ENCODE peak calls at places on chromosomes 16 and 17, in ten cellular contexts. One of them, this sample, is unnamed.
A peak's percentile ranks its signal among the peaks of the same experiment; 100 is the strongest.

GRCh38 chr16:68737046-68737729 is at the start of gene CDH1:
- DNase-seq in activated CD4-positive, alpha-beta T cell treated with anti-CD3 and anti-CD28 coated beads, Interleukin-2, amount 50 U/mL, for 24 hours: no peak
- DNase-seq in PC-9: peak; percentile 94
- DNase-seq in kidney tubule cell: peak; percentile 83
- DNase-seq in HEK293T: peak; percentile 60
- DNase-seq in astrocyte of the spinal cord: no peak
- DNase-seq in Caki2: no peak
- DNase-seq in NCI-H2081: peak; percentile 86
- DNase-seq in activated T-helper 9 cell treated with anti-CD3 and anti-CD28 coated beads, Interleukin-2, amount 50 U/mL, for 16 hours: no peak
- DNase-seq in ascending aorta: no peak
- DNase-seq in this sample: no peak

GRCh38 chr16:50671644-50672260 is 9.4 kb downstream of the SNX20 start:
- DNase-seq in activated CD4-positive, alpha-beta T cell treated with anti-CD3 and anti-CD28 coated beads, Interleukin-2, amount 50 U/mL, for 24 hours: peak; percentile 43
- DNase-seq in PC-9: peak; percentile 43
- DNase-seq in kidney tubule cell: peak; percentile 43
- DNase-seq in HEK293T: peak; percentile 49
- DNase-seq in astrocyte of the spinal cord: peak; percentile 7
- DNase-seq in Caki2: no peak
- DNase-seq in NCI-H2081: no peak
- DNase-seq in activated T-helper 9 cell treated with anti-CD3 and anti-CD28 coated beads, Interleukin-2, amount 50 U/mL, for 16 hours: no peak
- DNase-seq in ascending aorta: no peak
- DNase-seq in this sample: peak; percentile 25

GRCh38 chr17:48593840-48594411 is 347 bp upstream of the HOXB5 start:
- DNase-seq in activated CD4-positive, alpha-beta T cell treated with anti-CD3 and anti-CD28 coated beads, Interleukin-2, amount 50 U/mL, for 24 hours: peak; percentile 70
- DNase-seq in PC-9: no peak
- DNase-seq in kidney tubule cell: peak; percentile 91
- DNase-seq in HEK293T: peak; percentile 77
- DNase-seq in astrocyte of the spinal cord: peak; percentile 97
- DNase-seq in Caki2: peak; percentile 67
- DNase-seq in NCI-H2081: peak; percentile 98
- DNase-seq in activated T-helper 9 cell treated with anti-CD3 and anti-CD28 coated beads, Interleukin-2, amount 50 U/mL, for 16 hours: peak; percentile 73
- DNase-seq in ascending aorta: no peak
- DNase-seq in this sample: peak; percentile 67

GRCh38 chr17:3798273-3799180 is 2.5 kb downstream of the ITGAE start:
- DNase-seq in activated CD4-positive, alpha-beta T cell treated with anti-CD3 and anti-CD28 coated beads, Interleukin-2, amount 50 U/mL, for 24 hours: no peak
- DNase-seq in PC-9: no peak
- DNase-seq in kidney tubule cell: peak; percentile 69
- DNase-seq in HEK293T: no peak
- DNase-seq in astrocyte of the spinal cord: no peak
- DNase-seq in Caki2: no peak
- DNase-seq in NCI-H2081: no peak
- DNase-seq in activated T-helper 9 cell treated with anti-CD3 and anti-CD28 coated beads, Interleukin-2, amount 50 U/mL, for 16 hours: no peak
- DNase-seq in ascending aorta: no peak
- DNase-seq in this sample: no peak

GRCh38 chr17:78899361-78900260 is 3.4 kb downstream of the CEP295NL start:
- DNase-seq in activated CD4-positive, alpha-beta T cell treated with anti-CD3 and anti-CD28 coated beads, Interleukin-2, amount 50 U/mL, for 24 hours: no peak
- DNase-seq in PC-9: peak; percentile 90
- DNase-seq in kidney tubule cell: peak; percentile 28
- DNase-seq in HEK293T: no peak
- DNase-seq in astrocyte of the spinal cord: no peak
- DNase-seq in Caki2: no peak
- DNase-seq in NCI-H2081: no peak
- DNase-seq in activated T-helper 9 cell treated with anti-CD3 and anti-CD28 coated beads, Interleukin-2, amount 50 U/mL, for 16 hours: no peak
- DNase-seq in ascending aorta: no peak
- DNase-seq in this sample: no peak

GRCh38 chr17:49985310-49985990 is 9.6 kb downstream of the DLX3 start:
- DNase-seq in activated CD4-positive, alpha-beta T cell treated with anti-CD3 and anti-CD28 coated beads, Interleukin-2, amount 50 U/mL, for 24 hours: no peak
- DNase-seq in PC-9: no peak
- DNase-seq in kidney tubule cell: no peak
- DNase-seq in HEK293T: no peak
- DNase-seq in astrocyte of the spinal cord: no peak
- DNase-seq in Caki2: no peak
- DNase-seq in NCI-H2081: no peak
- DNase-seq in activated T-helper 9 cell treated with anti-CD3 and anti-CD28 coated beads, Interleukin-2, amount 50 U/mL, for 16 hours: no peak
- DNase-seq in ascending aorta: no peak
- DNase-seq in this sample: no peak

GRCh38 chr16:15855704-15856003 is 1.2 kb downstream of the MYH11 start:
- DNase-seq in activated CD4-positive, alpha-beta T cell treated with anti-CD3 and anti-CD28 coated beads, Interleukin-2, amount 50 U/mL, for 24 hours: no peak
- DNase-seq in PC-9: no peak
- DNase-seq in kidney tubule cell: no peak
- DNase-seq in HEK293T: no peak
- DNase-seq in astrocyte of the spinal cord: no peak
- DNase-seq in Caki2: no peak
- DNase-seq in NCI-H2081: no peak
- DNase-seq in activated T-helper 9 cell treated with anti-CD3 and anti-CD28 coated beads, Interleukin-2, amount 50 U/mL, for 16 hours: no peak
- DNase-seq in ascending aorta: no peak
- DNase-seq in this sample: no peak

GRCh38 chr16:75472908-75473877 is 8.7 kb upstream of the TMEM170A start:
- DNase-seq in activated CD4-positive, alpha-beta T cell treated with anti-CD3 and anti-CD28 coated beads, Interleukin-2, amount 50 U/mL, for 24 hours: no peak
- DNase-seq in PC-9: no peak
- DNase-seq in kidney tubule cell: no peak
- DNase-seq in HEK293T: no peak
- DNase-seq in astrocyte of the spinal cord: no peak
- DNase-seq in Caki2: no peak
- DNase-seq in NCI-H2081: no peak
- DNase-seq in activated T-helper 9 cell treated with anti-CD3 and anti-CD28 coated beads, Interleukin-2, amount 50 U/mL, for 16 hours: no peak
- DNase-seq in ascending aorta: no peak
- DNase-seq in this sample: no peak

GRCh38 chr16:84520778-84521770 is 16.6 kb upstream of the MEAK7 start:
- DNase-seq in activated CD4-positive, alpha-beta T cell treated with anti-CD3 and anti-CD28 coated beads, Interleukin-2, amount 50 U/mL, for 24 hours: no peak
- DNase-seq in PC-9: no peak
- DNase-seq in kidney tubule cell: peak; percentile 81
- DNase-seq in HEK293T: no peak
- DNase-seq in astrocyte of the spinal cord: no peak
- DNase-seq in Caki2: no peak
- DNase-seq in NCI-H2081: peak; percentile 97
- DNase-seq in activated T-helper 9 cell treated with anti-CD3 and anti-CD28 coated beads, Interleukin-2, amount 50 U/mL, for 16 hours: no peak
- DNase-seq in ascending aorta: no peak
- DNase-seq in this sample: no peak

GRCh38 chr16:77782694-77783093 is 5.7 kb upstream of the VAT1L start:
- DNase-seq in activated CD4-positive, alpha-beta T cell treated with anti-CD3 and anti-CD28 coated beads, Interleukin-2, amount 50 U/mL, for 24 hours: no peak
- DNase-seq in PC-9: no peak
- DNase-seq in kidney tubule cell: no peak
- DNase-seq in HEK293T: no peak
- DNase-seq in astrocyte of the spinal cord: no peak
- DNase-seq in Caki2: no peak
- DNase-seq in NCI-H2081: no peak
- DNase-seq in activated T-helper 9 cell treated with anti-CD3 and anti-CD28 coated beads, Interleukin-2, amount 50 U/mL, for 16 hours: no peak
- DNase-seq in ascending aorta: no peak
- DNase-seq in this sample: no peak

GRCh38 chr17:74332017-74332650 is 6.1 kb downstream of the KIF19 start:
- DNase-seq in activated CD4-positive, alpha-beta T cell treated with anti-CD3 and anti-CD28 coated beads, Interleukin-2, amount 50 U/mL, for 24 hours: no peak
- DNase-seq in PC-9: no peak
- DNase-seq in kidney tubule cell: no peak
- DNase-seq in HEK293T: no peak
- DNase-seq in astrocyte of the spinal cord: no peak
- DNase-seq in Caki2: no peak
- DNase-seq in NCI-H2081: no peak
- DNase-seq in activated T-helper 9 cell treated with anti-CD3 and anti-CD28 coated beads, Interleukin-2, amount 50 U/mL, for 16 hours: no peak
- DNase-seq in ascending aorta: no peak
- DNase-seq in this sample: no peak

GRCh38 chr17:61837175-61838051 is 25.9 kb downstream of the BRIP1 start:
- DNase-seq in activated CD4-positive, alpha-beta T cell treated with anti-CD3 and anti-CD28 coated beads, Interleukin-2, amount 50 U/mL, for 24 hours: no peak
- DNase-seq in PC-9: peak; percentile 48
- DNase-seq in kidney tubule cell: peak; percentile 60
- DNase-seq in HEK293T: peak; percentile 48
- DNase-seq in astrocyte of the spinal cord: peak; percentile 66
- DNase-seq in Caki2: peak; percentile 26
- DNase-seq in NCI-H2081: peak; percentile 59
- DNase-seq in activated T-helper 9 cell treated with anti-CD3 and anti-CD28 coated beads, Interleukin-2, amount 50 U/mL, for 16 hours: peak; percentile 10
- DNase-seq in ascending aorta: no peak
- DNase-seq in this sample: peak; percentile 77

GRCh38 chr17:65389956-65390355 is 171.5 kb downstream of the AXIN2 start:
- DNase-seq in activated CD4-positive, alpha-beta T cell treated with anti-CD3 and anti-CD28 coated beads, Interleukin-2, amount 50 U/mL, for 24 hours: no peak
- DNase-seq in PC-9: no peak
- DNase-seq in kidney tubule cell: peak; percentile 88
- DNase-seq in HEK293T: no peak
- DNase-seq in astrocyte of the spinal cord: peak; percentile 44
- DNase-seq in Caki2: peak; percentile 30
- DNase-seq in NCI-H2081: no peak
- DNase-seq in activated T-helper 9 cell treated with anti-CD3 and anti-CD28 coated beads, Interleukin-2, amount 50 U/mL, for 16 hours: no peak
- DNase-seq in ascending aorta: no peak
- DNase-seq in this sample: peak; percentile 89

GRCh38 chr17:61318684-61319098 is 81.0 kb upstream of the TBX2 start:
- DNase-seq in activated CD4-positive, alpha-beta T cell treated with anti-CD3 and anti-CD28 coated beads, Interleukin-2, amount 50 U/mL, for 24 hours: no peak
- DNase-seq in PC-9: no peak
- DNase-seq in kidney tubule cell: no peak
- DNase-seq in HEK293T: no peak
- DNase-seq in astrocyte of the spinal cord: no peak
- DNase-seq in Caki2: no peak
- DNase-seq in NCI-H2081: no peak
- DNase-seq in activated T-helper 9 cell treated with anti-CD3 and anti-CD28 coated beads, Interleukin-2, amount 50 U/mL, for 16 hours: no peak
- DNase-seq in ascending aorta: no peak
- DNase-seq in this sample: no peak

GRCh38 chr16:10809706-10810105 is 8.9 kb downstream of the TVP23A start:
- DNase-seq in activated CD4-positive, alpha-beta T cell treated with anti-CD3 and anti-CD28 coated beads, Interleukin-2, amount 50 U/mL, for 24 hours: no peak
- DNase-seq in PC-9: no peak
- DNase-seq in kidney tubule cell: no peak
- DNase-seq in HEK293T: no peak
- DNase-seq in astrocyte of the spinal cord: no peak
- DNase-seq in Caki2: no peak
- DNase-seq in NCI-H2081: no peak
- DNase-seq in activated T-helper 9 cell treated with anti-CD3 and anti-CD28 coated beads, Interleukin-2, amount 50 U/mL, for 16 hours: no peak
- DNase-seq in ascending aorta: no peak
- DNase-seq in this sample: no peak

GRCh38 chr17:68777243-68777855 is 176.2 kb upstream of the FAM20A start:
- DNase-seq in activated CD4-positive, alpha-beta T cell treated with anti-CD3 and anti-CD28 coated beads, Interleukin-2, amount 50 U/mL, for 24 hours: no peak
- DNase-seq in PC-9: peak; percentile 39
- DNase-seq in kidney tubule cell: peak; percentile 59
- DNase-seq in HEK293T: peak; percentile 58
- DNase-seq in astrocyte of the spinal cord: peak; percentile 80
- DNase-seq in Caki2: peak; percentile 37
- DNase-seq in NCI-H2081: peak; percentile 73
- DNase-seq in activated T-helper 9 cell treated with anti-CD3 and anti-CD28 coated beads, Interleukin-2, amount 50 U/mL, for 16 hours: no peak
- DNase-seq in ascending aorta: no peak
- DNase-seq in this sample: peak; percentile 69

GRCh38 chr16:9393601-9394000 is 302.2 kb downstream of the HAPSTR1 start:
- DNase-seq in activated CD4-positive, alpha-beta T cell treated with anti-CD3 and anti-CD28 coated beads, Interleukin-2, amount 50 U/mL, for 24 hours: no peak
- DNase-seq in PC-9: no peak
- DNase-seq in kidney tubule cell: no peak
- DNase-seq in HEK293T: no peak
- DNase-seq in astrocyte of the spinal cord: no peak
- DNase-seq in Caki2: no peak
- DNase-seq in NCI-H2081: no peak
- DNase-seq in activated T-helper 9 cell treated with anti-CD3 and anti-CD28 coated beads, Interleukin-2, amount 50 U/mL, for 16 hours: no peak
- DNase-seq in ascending aorta: no peak
- DNase-seq in this sample: no peak

GRCh38 chr16:80607204-80607603 is 66.4 kb downstream of the DYNLRB2 start:
- DNase-seq in activated CD4-positive, alpha-beta T cell treated with anti-CD3 and anti-CD28 coated beads, Interleukin-2, amount 50 U/mL, for 24 hours: no peak
- DNase-seq in PC-9: no peak
- DNase-seq in kidney tubule cell: no peak
- DNase-seq in HEK293T: no peak
- DNase-seq in astrocyte of the spinal cord: no peak
- DNase-seq in Caki2: no peak
- DNase-seq in NCI-H2081: no peak
- DNase-seq in activated T-helper 9 cell treated with anti-CD3 and anti-CD28 coated beads, Interleukin-2, amount 50 U/mL, for 16 hours: no peak
- DNase-seq in ascending aorta: no peak
- DNase-seq in this sample: no peak

GRCh38 chr17:75147878-75148546 is 6.3 kb downstream of the JPT1 start:
- DNase-seq in activated CD4-positive, alpha-beta T cell treated with anti-CD3 and anti-CD28 coated beads, Interleukin-2, amount 50 U/mL, for 24 hours: no peak
- DNase-seq in PC-9: no peak
- DNase-seq in kidney tubule cell: peak; percentile 71
- DNase-seq in HEK293T: no peak
- DNase-seq in astrocyte of the spinal cord: no peak
- DNase-seq in Caki2: peak; percentile 42
- DNase-seq in NCI-H2081: no peak
- DNase-seq in activated T-helper 9 cell treated with anti-CD3 and anti-CD28 coated beads, Interleukin-2, amount 50 U/mL, for 16 hours: no peak
- DNase-seq in ascending aorta: no peak
- DNase-seq in this sample: no peak

GRCh38 chr17:79950711-79951110 is 85.0 kb downstream of the TBC1D16 start:
- DNase-seq in activated CD4-positive, alpha-beta T cell treated with anti-CD3 and anti-CD28 coated beads, Interleukin-2, amount 50 U/mL, for 24 hours: no peak
- DNase-seq in PC-9: no peak
- DNase-seq in kidney tubule cell: no peak
- DNase-seq in HEK293T: no peak
- DNase-seq in astrocyte of the spinal cord: peak; percentile 37
- DNase-seq in Caki2: no peak
- DNase-seq in NCI-H2081: peak; percentile 69
- DNase-seq in activated T-helper 9 cell treated with anti-CD3 and anti-CD28 coated beads, Interleukin-2, amount 50 U/mL, for 16 hours: no peak
- DNase-seq in ascending aorta: no peak
- DNase-seq in this sample: no peak

GRCh38 chr17:48053758-48054237 is 5.6 kb downstream of the NFE2L1 start:
- DNase-seq in activated CD4-positive, alpha-beta T cell treated with anti-CD3 and anti-CD28 coated beads, Interleukin-2, amount 50 U/mL, for 24 hours: no peak
- DNase-seq in PC-9: no peak
- DNase-seq in kidney tubule cell: no peak
- DNase-seq in HEK293T: no peak
- DNase-seq in astrocyte of the spinal cord: no peak
- DNase-seq in Caki2: no peak
- DNase-seq in NCI-H2081: no peak
- DNase-seq in activated T-helper 9 cell treated with anti-CD3 and anti-CD28 coated beads, Interleukin-2, amount 50 U/mL, for 16 hours: no peak
- DNase-seq in ascending aorta: no peak
- DNase-seq in this sample: no peak

GRCh38 chr16:19810817-19811731 is 73.6 kb downstream of the GPRC5B start:
- DNase-seq in activated CD4-positive, alpha-beta T cell treated with anti-CD3 and anti-CD28 coated beads, Interleukin-2, amount 50 U/mL, for 24 hours: no peak
- DNase-seq in PC-9: peak; percentile 52
- DNase-seq in kidney tubule cell: peak; percentile 94
- DNase-seq in HEK293T: no peak
- DNase-seq in astrocyte of the spinal cord: peak; percentile 56
- DNase-seq in Caki2: peak; percentile 98
- DNase-seq in NCI-H2081: no peak
- DNase-seq in activated T-helper 9 cell treated with anti-CD3 and anti-CD28 coated beads, Interleukin-2, amount 50 U/mL, for 16 hours: no peak
- DNase-seq in ascending aorta: no peak
- DNase-seq in this sample: peak; percentile 76

GRCh38 chr17:74012465-74012864 is 191.0 kb upstream of the RPL38 start:
- DNase-seq in activated CD4-positive, alpha-beta T cell treated with anti-CD3 and anti-CD28 coated beads, Interleukin-2, amount 50 U/mL, for 24 hours: no peak
- DNase-seq in PC-9: no peak
- DNase-seq in kidney tubule cell: no peak
- DNase-seq in HEK293T: no peak
- DNase-seq in astrocyte of the spinal cord: no peak
- DNase-seq in Caki2: no peak
- DNase-seq in NCI-H2081: peak; percentile 56
- DNase-seq in activated T-helper 9 cell treated with anti-CD3 and anti-CD28 coated beads, Interleukin-2, amount 50 U/mL, for 16 hours: no peak
- DNase-seq in ascending aorta: no peak
- DNase-seq in this sample: no peak

GRCh38 chr16:26316683-26317464 is 625.1 kb downstream of the HS3ST4 start:
- DNase-seq in activated CD4-positive, alpha-beta T cell treated with anti-CD3 and anti-CD28 coated beads, Interleukin-2, amount 50 U/mL, for 24 hours: no peak
- DNase-seq in PC-9: no peak
- DNase-seq in kidney tubule cell: no peak
- DNase-seq in HEK293T: no peak
- DNase-seq in astrocyte of the spinal cord: no peak
- DNase-seq in Caki2: no peak
- DNase-seq in NCI-H2081: no peak
- DNase-seq in activated T-helper 9 cell treated with anti-CD3 and anti-CD28 coated beads, Interleukin-2, amount 50 U/mL, for 16 hours: no peak
- DNase-seq in ascending aorta: no peak
- DNase-seq in this sample: no peak

GRCh38 chr16:57747091-57747490 is 11.5 kb downstream of the KATNB1 start:
- DNase-seq in activated CD4-positive, alpha-beta T cell treated with anti-CD3 and anti-CD28 coated beads, Interleukin-2, amount 50 U/mL, for 24 hours: no peak
- DNase-seq in PC-9: no peak
- DNase-seq in kidney tubule cell: no peak
- DNase-seq in HEK293T: no peak
- DNase-seq in astrocyte of the spinal cord: no peak
- DNase-seq in Caki2: no peak
- DNase-seq in NCI-H2081: no peak
- DNase-seq in activated T-helper 9 cell treated with anti-CD3 and anti-CD28 coated beads, Interleukin-2, amount 50 U/mL, for 16 hours: no peak
- DNase-seq in ascending aorta: no peak
- DNase-seq in this sample: no peak

GRCh38 chr17:39820541-39820940 is 43.6 kb downstream of the IKZF3 start:
- DNase-seq in activated CD4-positive, alpha-beta T cell treated with anti-CD3 and anti-CD28 coated beads, Interleukin-2, amount 50 U/mL, for 24 hours: no peak
- DNase-seq in PC-9: no peak
- DNase-seq in kidney tubule cell: no peak
- DNase-seq in HEK293T: no peak
- DNase-seq in astrocyte of the spinal cord: no peak
- DNase-seq in Caki2: no peak
- DNase-seq in NCI-H2081: no peak
- DNase-seq in activated T-helper 9 cell treated with anti-CD3 and anti-CD28 coated beads, Interleukin-2, amount 50 U/mL, for 16 hours: no peak
- DNase-seq in ascending aorta: no peak
- DNase-seq in this sample: no peak

GRCh38 chr17:82924812-82925211 is 85.0 kb upstream of the ZNF750 start:
- DNase-seq in activated CD4-positive, alpha-beta T cell treated with anti-CD3 and anti-CD28 coated beads, Interleukin-2, amount 50 U/mL, for 24 hours: no peak
- DNase-seq in PC-9: peak; percentile 29
- DNase-seq in kidney tubule cell: peak; percentile 4
- DNase-seq in HEK293T: no peak
- DNase-seq in astrocyte of the spinal cord: no peak
- DNase-seq in Caki2: no peak
- DNase-seq in NCI-H2081: no peak
- DNase-seq in activated T-helper 9 cell treated with anti-CD3 and anti-CD28 coated beads, Interleukin-2, amount 50 U/mL, for 16 hours: no peak
- DNase-seq in ascending aorta: no peak
- DNase-seq in this sample: no peak

GRCh38 chr17:42682400-42683384 is at the start of gene CNTNAP1:
- DNase-seq in activated CD4-positive, alpha-beta T cell treated with anti-CD3 and anti-CD28 coated beads, Interleukin-2, amount 50 U/mL, for 24 hours: no peak
- DNase-seq in PC-9: peak; percentile 45
- DNase-seq in kidney tubule cell: peak; percentile 88
- DNase-seq in HEK293T: peak; percentile 48
- DNase-seq in astrocyte of the spinal cord: peak; percentile 80
- DNase-seq in Caki2: peak; percentile 30
- DNase-seq in NCI-H2081: peak; percentile 77
- DNase-seq in activated T-helper 9 cell treated with anti-CD3 and anti-CD28 coated beads, Interleukin-2, amount 50 U/mL, for 16 hours: no peak
- DNase-seq in ascending aorta: no peak
- DNase-seq in this sample: peak; percentile 87